ENCODE peak calls at places on chromosomes 7 and 10, in five cellular contexts. M is activated CD4-positive, alpha-beta T cell treated with anti-CD3 and anti-CD28 coated beads for 24 hours; V is fibroblast of lung; D is left ventricle myocardium superior; Z is DMS 273 treated with DMSO at 0.1 percent for 48 hours. I is an unnamed sample.

GRCh38 chr10:14396441-14397048 is 65.8 kb upstream of the FRMD4A start:
- DNase-seq in M (no peak), V (no peak), D (no peak), Z (no peak), I (no peak)

GRCh38 chr10:61830072-61830845 is 71.2 kb upstream of the ARID5B start:
- DNase-seq in M (no peak), V (no peak), D (no peak), Z (no peak), I (peak; percentile 43)

GRCh38 chr7:327991-328702 is 38.2 kb downstream of the FOXL3 start:
- DNase-seq in M (no peak), V (no peak), D (no peak), Z (no peak), I (peak; percentile 20)

GRCh38 chr7:98394377-98394836 is 6.5 kb downstream of the BAIAP2L1 start:
- DNase-seq in M (no peak), V (peak; percentile 86), D (no peak), Z (no peak), I (no peak)

GRCh38 chr10:102599565-102600327 is 44.5 kb upstream of the TRIM8 start:
- DNase-seq in M (no peak), V (no peak), D (peak; percentile 59), Z (no peak), I (peak; percentile 67)

GRCh38 chr10:60238408-60239100 is 151.1 kb downstream of the ANK3 start:
- DNase-seq in M (no peak), V (peak; percentile 84), D (no peak), Z (no peak), I (no peak)

GRCh38 chr10:30160431-30160982 is 101.1 kb upstream of the JCAD start:
- DNase-seq in M (no peak), V (no peak), D (no peak), Z (no peak), I (no peak)

GRCh38 chr10:110811791-110812581 is 59.7 kb upstream of the PDCD4 start:
- DNase-seq in M (no peak), V (no peak), D (no peak), Z (no peak), I (no peak)

GRCh38 chr10:121043124-121043849 is 192.1 kb downstream of the WDR11 start:
- DNase-seq in M (no peak), V (no peak), D (peak; percentile 45), Z (no peak), I (peak; percentile 52)

GRCh38 chr10:58645762-58646161 is 133.1 kb downstream of the BICC1 start:
- DNase-seq in M (no peak), V (peak; percentile 63), D (no peak), Z (no peak), I (no peak)

GRCh38 chr7:132141109-132141508 is 435.2 kb downstream of the PLXNA4 start:
- DNase-seq in M (no peak), V (peak; percentile 17), D (no peak), Z (no peak), I (no peak)

I was measured in Right ventricle myocardium superior.